ENCODE peak calls at places on chromosomes 11 and 22, in four cellular contexts. Q is GM12878, H is GM12891, R is K562. W is an unnamed sample.

GRCh38 chr11:7031346-7031957 is 11.2 kb downstream of the NLRP14 start:
- DNase-seq in Q (no peak), H (no peak), R (no peak), W (no peak)

GRCh38 chr22:29310863-29311339 is 4.5 kb downstream of the GAS2L1 start:
- DNase-seq in Q (no peak), H (peak), R (peak), W (peak)

GRCh38 chr11:47433991-47434786 is 8.0 kb upstream of the PSMC3 start:
- DNase-seq in Q (no peak), H (no peak), R (no peak), W (no peak)

GRCh38 chr11:84594602-84595001 is 1032.5 kb downstream of the DLG2 start:
- DNase-seq in Q (no peak), H (no peak), R (no peak), W (no peak)

GRCh38 chr11:13313005-13313819 is 35.6 kb downstream of the BMAL1 start:
- DNase-seq in Q (no peak), H (no peak), R (no peak), W (no peak)

GRCh38 chr22:39654527-39654926 is 84.0 kb downstream of the CACNA1I start:
- DNase-seq in Q (no peak), H (no peak), R (no peak), W (no peak)

GRCh38 chr11:6523253-6523652 is 26.2 kb downstream of the DNHD1 start:
- DNase-seq in Q (no peak), H (no peak), R (no peak), W (no peak)

GRCh38 chr11:134742228-134742612 is 330.2 kb upstream of the B3GAT1 start:
- DNase-seq in Q (no peak), H (no peak), R (no peak), W (no peak)

GRCh38 chr11:60124802-60125432 is 36.5 kb downstream of the MS4A2 start:
- DNase-seq in Q (no peak), H (no peak), R (no peak), W (no peak)

GRCh38 chr22:23909258-23909898 is 15.2 kb downstream of the MIF start:
- DNase-seq in Q (no peak), H (no peak), R (no peak), W (no peak)

GRCh38 chr11:75346912-75347647 is 4.4 kb downstream of the ARRB1 start:
- DNase-seq in Q (no peak), H (no peak), R (no peak), W (no peak)

GRCh38 chr22:28800308-28801041 is at the start of gene XBP1:
- DNase-seq in Q (peak), H (peak), R (peak), W (peak)

GRCh38 chr22:27244328-27244727 is 557.2 kb downstream of the MN1 start:
- DNase-seq in Q (no peak), H (no peak), R (no peak), W (no peak)

GRCh38 chr11:117180661-117181585 is 2.4 kb downstream of the SIDT2 start:
- DNase-seq in Q (peak), H (peak), R (peak), W (no peak)

GRCh38 chr22:49775191-49776052 is 52.3 kb downstream of the BRD1 start:
- DNase-seq in Q (no peak), H (no peak), R (no peak), W (no peak)

GRCh38 chr11:32435152-32435480 is 223 bp downstream of the WT1 start:
- DNase-seq in Q (no peak), H (no peak), R (peak), W (no peak)

GRCh38 chr11:116373545-116373944 is 399.2 kb downstream of the BUD13 start:
- DNase-seq in Q (no peak), H (no peak), R (no peak), W (no peak)

GRCh38 chr22:35227248-35227647 is 30.0 kb upstream of the HMGXB4 start:
- DNase-seq in Q (no peak), H (no peak), R (no peak), W (no peak)

GRCh38 chr22:35587447-35587870 is 29.7 kb downstream of the MB start:
- DNase-seq in Q (no peak), H (no peak), R (no peak), W (no peak)

GRCh38 chr11:24511518-24511917 is 14.7 kb downstream of the LUZP2 start:
- DNase-seq in Q (no peak), H (no peak), R (no peak), W (no peak)

GRCh38 chr11:128933481-128934178 is 9.0 kb downstream of the TP53AIP1 start:
- DNase-seq in Q (no peak), H (no peak), R (no peak), W (no peak)

GRCh38 chr22:23219787-23220484 is 39.6 kb downstream of the BCR start:
- DNase-seq in Q (peak), H (peak), R (peak), W (no peak)

DNA sequence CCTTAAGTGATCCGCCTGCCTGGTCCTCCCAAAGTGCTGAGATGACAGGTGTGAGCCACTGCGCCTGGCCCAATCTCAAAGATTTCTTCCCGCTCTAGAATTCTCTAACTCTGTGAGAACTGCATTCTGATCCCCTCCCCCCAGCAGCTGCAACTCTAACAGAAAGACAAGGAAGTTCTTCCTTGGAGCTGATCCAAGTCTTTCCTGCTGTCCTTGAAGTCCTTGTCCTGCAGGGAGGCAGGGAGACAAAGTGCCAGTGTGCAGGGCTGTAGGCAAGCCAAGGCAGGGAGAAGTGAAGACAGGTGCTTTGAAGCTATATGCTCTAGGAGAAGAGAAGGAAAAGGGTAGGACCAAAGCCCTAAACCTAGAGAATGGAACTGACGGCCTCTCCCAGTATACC is 9.5 kb upstream of the GGA1 start:
- DNase-seq in Q (no peak), H (no peak), R (no peak), W (no peak)
- TF ChIP-seq TAF1 in Q (no peak), H (no peak), R (no peak), W (no peak)

GRCh38 chr11:44065851-44066731 is at the start of gene ACCS:
- DNase-seq in Q (peak), H (peak), R (peak), W (peak)
- TF ChIP-seq POLR2A in Q (peak), H (peak), R (peak), W (peak)

GRCh38 chr11:96779030-96779429 is 389.2 kb downstream of the JRKL start:
- DNase-seq in Q (no peak), H (no peak), R (no peak), W (no peak)

GRCh38 chr11:96782632-96783031 is 392.8 kb downstream of the JRKL start:
- DNase-seq in Q (no peak), H (no peak), R (no peak), W (no peak)

GRCh38 chr11:96778272-96778671 is 388.5 kb downstream of the JRKL start:
- DNase-seq in Q (no peak), H (no peak), R (no peak), W (no peak)

DNA sequence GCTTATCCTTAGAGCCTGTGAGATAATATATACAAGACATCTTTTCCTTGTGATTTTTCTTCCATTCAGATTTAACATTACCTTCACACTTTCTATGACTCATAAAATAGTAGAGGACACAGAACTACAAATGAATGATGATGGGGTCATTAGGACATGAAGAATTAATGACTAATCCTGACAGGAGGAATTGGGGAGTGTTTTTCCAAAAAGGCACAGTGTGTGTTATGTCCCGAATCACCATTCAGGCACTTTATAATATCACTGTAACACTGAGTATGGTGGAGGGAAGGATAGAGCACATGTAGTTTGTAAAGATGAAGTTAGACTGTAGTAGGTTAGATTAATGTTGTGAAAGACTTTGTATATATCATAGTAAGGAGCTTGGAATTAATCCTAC is 391.3 kb downstream of the JRKL start:
- DNase-seq in Q (no peak), H (no peak), R (no peak), W (no peak)
- TF ChIP-seq TAF1 in Q (no peak), H (no peak), R (no peak), W (no peak)

GRCh38 chr11:72226701-72227100 is 2.1 kb downstream of the INPPL1 start:
- DNase-seq in Q (no peak), H (no peak), R (no peak), W (no peak)

GRCh38 chr11:72224587-72225410 is at the start of gene INPPL1:
- DNase-seq in Q (no peak), H (no peak), R (peak), W (no peak)

GRCh38 chr11:72223615-72224586 is 666 bp upstream of the INPPL1 start:
- DNase-seq in Q (no peak), H (no peak), R (peak), W (no peak)

GRCh38 chr11:72227316-72228228 is 3.0 kb downstream of the INPPL1 start:
- DNase-seq in Q (no peak), H (no peak), R (no peak), W (no peak)

GRCh38 chr11:72225411-72225951 is 914 bp downstream of the INPPL1 start:
- DNase-seq in Q (no peak), H (no peak), R (no peak), W (no peak)
- TF ChIP-seq POLR2A in Q (peak), H (no peak), R (no peak), W (no peak)

GRCh38 chr22:46139895-46140350 is 10.4 kb upstream of the PPARA start:
- DNase-seq in Q (no peak), H (no peak), R (no peak), W (no peak)
- TF ChIP-seq TAF1 in Q (no peak), H (no peak), R (no peak), W (no peak)

GRCh38 chr11:64286801-64287159 is 1.1 kb downstream of the GPR137 start:
- DNase-seq in Q (no peak), H (no peak), R (no peak), W (no peak)

GRCh38 chr11:64285885-64286800 is 495 bp downstream of the GPR137 start:
- DNase-seq in Q (no peak), H (no peak), R (no peak), W (no peak)

GRCh38 chr11:64284048-64284961 is at the start of gene BAD:
- DNase-seq in Q (no peak), H (peak), R (peak), W (peak)

GRCh38 chr11:64283092-64283491 is 1.4 kb downstream of the BAD start:
- DNase-seq in Q (no peak), H (no peak), R (no peak), W (no peak)

GRCh38 chr11:64284962-64285884 is at the start of gene GPR137:
- DNase-seq in Q (no peak), H (peak), R (peak), W (peak)
- TF ChIP-seq POLR2A in Q (peak), H (no peak), R (peak), W (no peak)

DNA sequence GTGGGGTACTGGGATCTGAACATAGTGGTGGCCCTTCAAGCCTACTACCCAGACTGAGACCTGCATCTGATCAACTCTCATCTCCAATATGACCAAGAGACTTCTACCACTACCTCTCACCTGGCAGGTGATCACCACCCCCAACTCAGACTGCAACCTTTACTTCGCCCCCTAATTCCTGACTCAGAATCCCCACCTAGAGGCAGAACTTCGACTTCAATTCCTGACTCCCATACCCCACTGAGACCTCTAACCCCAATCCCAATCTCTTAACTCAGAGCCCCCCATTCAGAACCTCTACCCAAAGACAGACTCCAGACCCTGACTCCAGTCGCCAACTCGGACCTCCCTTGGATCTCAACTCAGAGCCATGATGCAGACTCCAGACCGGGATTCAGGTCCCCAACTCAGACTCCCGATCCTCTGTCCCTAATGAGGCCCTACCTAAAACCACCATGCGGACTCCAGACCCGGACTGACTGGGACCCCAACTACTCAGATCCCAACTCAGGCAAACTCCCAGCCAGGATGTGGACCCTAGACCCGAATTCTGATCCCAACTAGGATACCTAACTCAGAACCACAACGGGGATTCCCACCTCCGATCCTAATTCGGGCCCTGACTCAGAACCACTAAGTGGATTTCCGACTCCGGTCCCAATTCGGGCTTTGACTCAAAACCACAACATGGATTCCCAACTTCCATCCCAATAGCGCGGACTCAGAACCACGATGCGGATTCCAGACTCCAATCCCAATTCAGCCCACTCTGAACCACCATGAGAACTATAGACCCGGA is 1.2 kb downstream of the KCNQ1OT1 start:
- DNase-seq in Q (no peak), H (no peak), R (no peak), W (no peak)
- TF ChIP-seq TAF1 in Q (no peak), H (no peak), R (no peak), W (no peak)

DNA sequence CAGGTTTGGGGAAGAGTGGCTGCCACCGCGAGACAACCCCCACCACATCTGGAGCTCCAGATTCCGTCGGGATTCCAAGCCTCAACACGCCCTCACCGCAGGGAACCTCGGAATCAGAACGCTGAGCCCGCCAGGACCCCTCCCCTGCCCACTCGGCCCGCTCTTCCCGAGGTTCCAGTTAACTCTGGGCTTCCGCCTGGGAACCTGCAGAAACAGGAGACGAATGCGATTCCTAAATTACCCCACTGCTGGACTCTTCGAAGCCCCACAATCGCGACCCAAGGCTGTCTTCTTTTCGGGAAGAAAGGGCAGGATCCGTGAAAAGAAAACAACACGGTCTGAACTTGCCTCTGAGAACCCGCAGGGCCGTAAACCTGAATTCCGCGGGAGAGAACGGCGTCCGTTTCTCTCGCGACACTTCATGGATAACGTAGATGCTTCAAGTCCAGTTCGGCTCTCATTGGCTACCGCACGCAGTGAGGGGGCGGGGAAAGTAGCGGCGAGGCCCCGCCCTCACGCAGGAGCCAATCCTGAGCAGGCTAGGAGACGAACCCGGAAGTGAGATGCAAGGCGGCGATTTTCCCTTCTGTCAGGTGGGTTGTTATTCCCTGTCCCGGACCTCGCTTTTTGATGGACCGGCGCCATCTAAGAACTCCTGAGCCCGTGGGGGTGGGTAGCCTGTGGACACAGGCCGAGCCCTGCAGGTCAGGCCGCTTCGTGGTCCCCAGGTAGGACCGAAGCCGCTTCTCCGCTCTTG is at the start of the genes ANKRD49 and MRE11:
- DNase-seq in Q (peak), H (peak), R (peak), W (peak)
- TF ChIP-seq POLR2A in Q (peak), H (peak), R (peak), W (peak)